ENCODE peak calls at places on chromosomes 1 and 21, in eight cellular contexts. D is activated CD4-positive, alpha-beta T cell treated with anti-CD3 and anti-CD28 coated beads, Interleukin-2, amount 50 U/mL, for 48 hours; G is RPMI7951; E is activated CD4-positive, CD25-positive, alpha-beta regulatory T cell treated with anti-CD3 and anti-CD28 coated beads, Interleukin-2, amount 50 U/mL, for 16 hours; Y is left ventricle myocardium inferior; Z is heart left ventricle; N is HT-29; V is cardiac muscle cell. H is an unnamed sample.

GRCh38 chr1:184150776-184151531 is 99.4 kb downstream of the TSEN15 start:
- DNase-seq in D (no peak), G (peak), E (no peak), Y (no peak), Z (peak), N (no peak), V (peak), H (no peak)

GRCh38 chr1:208154040-208154439 is 90.1 kb downstream of the PLXNA2 start:
- DNase-seq in D (no peak), G (no peak), E (no peak), Y (no peak), Z (no peak), N (peak), V (no peak), H (no peak)

GRCh38 chr1:7962011-7962335 is 462 bp downstream of the PARK7 start:
- DNase-seq in D (no peak), G (no peak), E (peak), Y (no peak), Z (no peak), N (no peak), V (no peak), H (no peak)

GRCh38 chr1:209877109-209877764 is 49.5 kb downstream of the UTP25 start:
- DNase-seq in D (no peak), G (peak), E (no peak), Y (no peak), Z (no peak), N (no peak), V (no peak), H (no peak)

GRCh38 chr1:15357808-15358207 is 51.9 kb upstream of the EFHD2 start:
- DNase-seq in D (no peak), G (no peak), E (no peak), Y (no peak), Z (no peak), N (no peak), V (no peak), H (no peak)

GRCh38 chr1:94130851-94131595 is 10.1 kb upstream of the ABCA4 start:
- DNase-seq in D (no peak), G (peak), E (no peak), Y (no peak), Z (no peak), N (no peak), V (peak), H (no peak)

GRCh38 chr1:41174170-41174569 is 67.9 kb downstream of the SCMH1 start:
- DNase-seq in D (no peak), G (no peak), E (no peak), Y (no peak), Z (no peak), N (no peak), V (no peak), H (no peak)

GRCh38 chr1:197799271-197799670 is 24.0 kb upstream of the DENND1B start:
- DNase-seq in D (no peak), G (peak), E (no peak), Y (no peak), Z (no peak), N (no peak), V (peak), H (no peak)

GRCh38 chr1:37038703-37039093 is 4.4 kb upstream of the GRIK3 start:
- DNase-seq in D (no peak), G (no peak), E (no peak), Y (no peak), Z (no peak), N (no peak), V (no peak), H (no peak)

GRCh38 chr1:20530901-20531300 is 21.5 kb upstream of the FAM43B start:
- DNase-seq in D (no peak), G (peak), E (no peak), Y (no peak), Z (no peak), N (no peak), V (no peak), H (no peak)

GRCh38 chr1:239386453-239387303 is at the start of gene CHRM3:
- DNase-seq in D (peak), G (no peak), E (no peak), Y (no peak), Z (no peak), N (peak), V (peak), H (peak)

GRCh38 chr21:17051054-17051453 is 461.8 kb upstream of the CXADR start:
- DNase-seq in D (no peak), G (peak), E (no peak), Y (no peak), Z (no peak), N (no peak), V (peak), H (no peak)

GRCh38 chr1:61183471-61184034 is 101.2 kb downstream of the NFIA start:
- DNase-seq in D (no peak), G (no peak), E (no peak), Y (peak), Z (peak), N (peak), V (peak), H (peak)

GRCh38 chr1:61869691-61870109 is 127.4 kb downstream of the PATJ start:
- DNase-seq in D (no peak), G (no peak), E (no peak), Y (peak), Z (peak), N (no peak), V (no peak), H (no peak)

GRCh38 chr1:178612261-178612660 is 99.4 kb downstream of the TEX35 start:
- DNase-seq in D (no peak), G (peak), E (no peak), Y (no peak), Z (no peak), N (no peak), V (peak), H (no peak)

GRCh38 chr21:46207006-46207919 is 21.3 kb downstream of the LSS start:
- DNase-seq in D (no peak), G (no peak), E (no peak), Y (no peak), Z (no peak), N (no peak), V (no peak), H (no peak)

GRCh38 chr1:39538531-39539251 is 37.9 kb downstream of the PABPC4 start:
- DNase-seq in D (no peak), G (no peak), E (no peak), Y (no peak), Z (no peak), N (no peak), V (no peak), H (no peak)

GRCh38 chr1:153973071-153973470 is 4.4 kb downstream of the JTB start:
- DNase-seq in D (no peak), G (no peak), E (no peak), Y (no peak), Z (no peak), N (no peak), V (no peak), H (no peak)

GRCh38 chr1:58883037-58883887 is 99.4 kb upstream of the JUN start:
- DNase-seq in D (no peak), G (peak), E (no peak), Y (peak), Z (peak), N (peak), V (peak), H (no peak)

GRCh38 chr1:168865850-168866620 is 137.0 kb upstream of the DPT start:
- DNase-seq in D (no peak), G (no peak), E (no peak), Y (no peak), Z (no peak), N (no peak), V (no peak), H (no peak)

GRCh38 chr1:9112961-9113880 is 15.7 kb downstream of the GPR157 start:
- DNase-seq in D (no peak), G (no peak), E (no peak), Y (no peak), Z (no peak), N (no peak), V (no peak), H (no peak)

GRCh38 chr21:31110430-31110829 is 72.2 kb upstream of the KRTAP19-8 start:
- DNase-seq in D (no peak), G (no peak), E (no peak), Y (no peak), Z (no peak), N (no peak), V (no peak), H (no peak)

GRCh38 chr1:202958544-202959275 is 598 bp upstream of the ADIPOR1 start:
- DNase-seq in D (no peak), G (no peak), E (no peak), Y (no peak), Z (no peak), N (peak), V (no peak), H (peak)

GRCh38 chr1:4220362-4220761 is 320.3 kb upstream of the C1orf174 start:
- DNase-seq in D (no peak), G (no peak), E (no peak), Y (no peak), Z (no peak), N (no peak), V (no peak), H (no peak)

GRCh38 chr1:178310685-178311105 is 186.1 kb downstream of the CLEC20A start:
- DNase-seq in D (no peak), G (peak), E (no peak), Y (no peak), Z (no peak), N (peak), V (peak), H (peak)

GRCh38 chr1:215900684-215901083 is 333.6 kb downstream of the KCTD3 start:
- DNase-seq in D (no peak), G (no peak), E (no peak), Y (no peak), Z (no peak), N (no peak), V (no peak), H (no peak)

GRCh38 chr21:44537930-44538911 is 1.8 kb downstream of the KRTAP10-1 start:
- DNase-seq in D (no peak), G (no peak), E (no peak), Y (no peak), Z (no peak), N (no peak), V (no peak), H (no peak)

GRCh38 chr1:88434836-88435235 is 249.2 kb upstream of the PKN2 start:
- DNase-seq in D (no peak), G (no peak), E (no peak), Y (no peak), Z (no peak), N (no peak), V (no peak), H (no peak)

GRCh38 chr1:164137273-164137947 is 421.6 kb upstream of the PBX1 start:
- DNase-seq in D (no peak), G (no peak), E (no peak), Y (no peak), Z (no peak), N (no peak), V (no peak), H (no peak)

GRCh38 chr21:37574316-37574715 is 207.7 kb downstream of the DYRK1A start:
- DNase-seq in D (no peak), G (no peak), E (no peak), Y (no peak), Z (no peak), N (no peak), V (no peak), H (no peak)

GRCh38 chr1:155003766-155004351 is 1.3 kb downstream of the ZBTB7B start:
- DNase-seq in D (peak), G (peak), E (no peak), Y (peak), Z (peak), N (peak), V (peak), H (peak)

GRCh38 chr21:16519012-16519411 is 789.2 kb downstream of the USP25 start:
- DNase-seq in D (no peak), G (no peak), E (no peak), Y (no peak), Z (no peak), N (no peak), V (no peak), H (no peak)

GRCh38 chr1:114113801-114114750 is 39.6 kb downstream of the SYT6 start:
- DNase-seq in D (no peak), G (peak), E (no peak), Y (no peak), Z (peak), N (peak), V (no peak), H (no peak)

H was measured in HuH-7.